ENCODE peak calls at places on chromosomes 16 and 17, in five cellular contexts. X is OCI-LY7, B is GM23338, U is PC-3, L is GM23248. J is an unnamed sample. For H3K4me1, the result is how much of the 10 kb centered on the place peaks cover.

GRCh38 chr17:73030501-73030911 is 62.0 kb downstream of the SLC39A11 start:
- DNase-seq in X (no peak), B (no peak), U (no peak), L (peak), J (no peak)

GRCh38 chr16:70250748-70251650 is 741 bp downstream of the EXOSC6 start:
- DNase-seq in X (no peak), B (peak), U (peak), L (peak), J (peak)

GRCh38 chr16:52515068-52515671 is 31.8 kb downstream of the TOX3 start:
- DNase-seq in X (no peak), B (peak), U (no peak), L (peak), J (peak)

GRCh38 chr17:48624544-48625501 is 1.3 kb downstream of the HOXB9 start:
- DNase-seq in X (no peak), B (peak), U (peak), L (peak), J (peak)

GRCh38 chr16:76518791-76519190 is 241.6 kb downstream of the CNTNAP4 start:
- DNase-seq in X (no peak), B (peak), U (no peak), L (no peak), J (peak)

GRCh38 chr17:35786941-35787432 is 8.5 kb downstream of the MMP28 start:
- DNase-seq in X (no peak), B (no peak), U (peak), L (peak), J (no peak)

GRCh38 chr17:27615121-27615520 is 15.9 kb upstream of the LGALS9 start:
- DNase-seq in X (no peak), B (no peak), U (no peak), L (no peak), J (no peak)

GRCh38 chr17:18044609-18045008 is 5.4 kb downstream of the GID4 start:
- DNase-seq in X (no peak), B (no peak), U (no peak), L (no peak), J (no peak)

GRCh38 chr17:57501016-57501415 is 244.1 kb downstream of the CCDC182 start:
- DNase-seq in X (no peak), B (no peak), U (no peak), L (no peak), J (no peak)

GRCh38 chr17:57502696-57503307 is 242.3 kb downstream of the CCDC182 start:
- DNase-seq in X (no peak), B (no peak), U (peak), L (no peak), J (no peak)

GRCh38 chr17:57498443-57498842 is 242.1 kb downstream of the MSI2 start:
- DNase-seq in X (no peak), B (no peak), U (no peak), L (no peak), J (no peak)

GRCh38 chr17:57496382-57496781 is 240.1 kb downstream of the MSI2 start:
- DNase-seq in X (no peak), B (no peak), U (no peak), L (no peak), J (no peak)

GRCh38 chr17:57499648-57500049 is 243.3 kb downstream of the MSI2 start:
- DNase-seq in X (no peak), B (no peak), U (no peak), L (peak), J (no peak)
- TF ChIP-seq EZH2phosphoT487 in X (no peak), B (no peak), U (no peak), L (no peak), J (no peak)

DNA sequence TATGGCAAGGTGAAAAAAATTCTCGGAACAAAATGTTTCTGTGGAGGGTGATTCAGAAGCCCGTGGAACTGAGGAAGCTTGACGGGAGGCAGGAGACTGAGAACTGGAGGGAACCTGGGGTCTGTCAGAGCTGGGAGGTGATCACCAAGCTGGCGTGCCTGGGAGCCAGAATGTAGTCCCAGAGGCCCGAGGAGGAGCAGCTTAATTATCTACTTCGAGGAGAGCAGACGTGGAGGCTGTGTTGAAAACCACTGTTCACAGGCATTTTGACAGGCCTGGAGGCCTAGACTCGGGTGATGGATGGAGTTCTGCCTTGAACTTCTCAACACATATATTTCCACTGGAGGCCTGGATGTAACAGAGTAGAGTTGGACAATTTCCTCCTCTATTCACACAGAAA is 177.6 kb upstream of the SALL1 start:
- DNase-seq in X (no peak), B (no peak), U (no peak), L (no peak), J (no peak)
- H3K4me1 ChIP-seq in X (under half), B (under half), U (under half), L (under half), J (under half)

DNA sequence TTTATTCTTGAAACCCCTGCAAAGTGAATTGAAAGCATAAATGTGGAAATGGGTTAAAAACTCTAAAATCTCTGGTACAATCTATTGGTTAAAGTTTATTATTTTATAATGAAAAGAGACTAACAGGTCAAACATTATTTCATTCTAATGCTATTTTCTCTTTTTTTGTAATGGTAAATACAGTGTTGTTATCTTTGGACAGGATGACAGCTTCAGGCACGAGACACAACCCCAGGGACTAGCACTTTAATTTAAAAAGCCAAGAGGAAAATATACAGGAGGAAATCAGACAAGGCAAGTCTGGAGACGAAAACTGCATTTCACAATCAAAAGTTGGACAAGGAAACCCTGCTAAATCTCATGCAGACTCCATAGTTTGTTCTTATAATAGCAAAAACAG is 589.1 kb upstream of the CDH8 start:
- DNase-seq in X (no peak), B (no peak), U (no peak), L (no peak), J (no peak)
- TF ChIP-seq EZH2phosphoT487 in X (no peak), B (no peak), U (no peak), L (no peak), J (no peak)

GRCh38 chr17:78144736-78145641 is 1.2 kb upstream of the C17orf99 start:
- DNase-seq in X (no peak), B (no peak), U (peak), L (no peak), J (no peak)

GRCh38 chr17:78143214-78144145 is 2.7 kb upstream of the C17orf99 start:
- DNase-seq in X (no peak), B (no peak), U (no peak), L (no peak), J (no peak)

GRCh38 chr17:78142113-78142861 is 3.9 kb upstream of the C17orf99 start:
- DNase-seq in X (no peak), B (no peak), U (peak), L (peak), J (no peak)

GRCh38 chr17:78146471-78146869 is 285 bp downstream of the C17orf99 start:
- DNase-seq in X (no peak), B (no peak), U (no peak), L (no peak), J (no peak)

DNA sequence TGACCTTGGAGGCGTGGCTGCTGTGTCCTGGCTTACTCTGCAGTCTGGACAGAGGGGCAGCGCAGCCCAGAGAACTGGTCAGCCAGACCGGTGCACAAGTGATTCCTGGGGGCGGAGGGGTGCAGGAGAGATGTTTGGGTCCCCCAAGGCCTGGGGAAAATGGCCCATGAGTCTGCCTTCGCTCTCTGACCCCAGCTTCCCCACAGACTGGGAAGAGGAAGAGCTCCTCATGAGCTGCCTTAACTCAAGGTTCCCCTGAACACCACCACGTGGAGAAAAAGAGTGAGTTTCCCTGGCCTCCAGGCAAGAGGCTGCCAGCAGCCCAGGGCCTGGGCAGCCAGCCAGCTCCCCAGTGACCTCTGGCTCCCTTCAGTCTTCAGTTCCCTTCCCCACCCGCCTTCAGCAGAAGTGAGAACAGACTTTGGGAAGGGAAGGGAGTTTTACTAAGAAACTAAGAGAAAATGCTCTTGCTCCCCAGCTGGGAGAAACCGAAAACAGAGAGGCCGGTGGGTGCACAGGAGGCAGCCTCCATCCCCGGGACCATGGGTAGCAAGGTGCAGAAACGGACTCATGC is 2.0 kb upstream of the C17orf99 start:
- DNase-seq in X (no peak), B (no peak), U (peak), L (peak), J (no peak)
- H3K4me1 ChIP-seq in X (under half), B (under half), U (under half), L (under half), J (under half)

GRCh38 chr16:85970712-85971220 is 71.8 kb downstream of the IRF8 start:
- DNase-seq in X (no peak), B (no peak), U (peak), L (no peak), J (no peak)

GRCh38 chr16:85969591-85969990 is 70.6 kb downstream of the IRF8 start:
- DNase-seq in X (no peak), B (no peak), U (no peak), L (no peak), J (peak)

GRCh38 chr16:85968041-85968920 is 69.3 kb downstream of the IRF8 start:
- DNase-seq in X (no peak), B (no peak), U (no peak), L (no peak), J (no peak)

GRCh38 chr16:85970016-85970711 is 71.2 kb downstream of the IRF8 start:
- DNase-seq in X (no peak), B (no peak), U (no peak), L (no peak), J (no peak)

GRCh38 chr16:85969159-85969558 is 70.2 kb downstream of the IRF8 start:
- DNase-seq in X (no peak), B (no peak), U (no peak), L (peak), J (no peak)
- TF ChIP-seq EZH2phosphoT487 in X (no peak), B (no peak), U (no peak), L (peak), J (no peak)

DNA sequence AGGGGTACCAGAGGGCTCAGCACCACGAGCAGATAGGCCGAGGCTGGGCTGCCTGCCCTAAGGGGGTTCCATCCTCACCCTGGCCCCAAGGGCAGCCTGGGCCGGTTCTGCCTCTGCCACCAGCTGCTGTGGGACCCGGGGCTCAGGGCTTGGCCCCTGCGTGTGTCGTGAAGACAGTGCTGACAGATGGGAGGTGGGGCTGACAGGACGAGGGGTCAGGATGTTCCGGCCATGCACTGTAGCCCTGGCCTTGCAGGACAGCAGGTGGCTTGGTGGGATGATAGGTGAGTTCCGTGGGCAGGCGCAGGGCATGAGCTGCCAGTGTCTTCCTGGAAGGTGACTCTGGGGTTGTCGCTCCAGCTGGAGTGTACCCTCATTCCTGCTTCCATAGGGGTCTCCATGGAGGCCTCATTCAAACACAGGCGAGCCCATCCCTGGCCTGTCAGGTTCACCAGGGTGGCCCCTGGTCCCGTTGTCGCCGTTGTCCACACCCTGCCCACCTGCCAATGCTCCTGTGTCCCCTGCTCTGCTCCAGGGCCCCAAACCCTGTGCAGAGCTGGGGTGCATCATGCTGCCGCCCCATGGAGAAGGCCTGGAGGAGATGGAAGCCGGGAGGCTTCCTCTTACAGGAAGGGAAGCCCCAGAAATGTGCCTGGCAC is 57.2 kb downstream of the WDR45B start:
- DNase-seq in X (no peak), B (no peak), U (no peak), L (no peak), J (no peak)
- H3K4me1 ChIP-seq in X (under half), B (under half), U (under half), L (under half), J (under half)

GRCh38 chr16:2447920-2448583 is 11.9 kb upstream of the TEDC2 start:
- DNase-seq in X (no peak), B (no peak), U (no peak), L (peak), J (no peak)
- TF ChIP-seq EZH2phosphoT487 in X (no peak), B (no peak), U (no peak), L (no peak), J (no peak)

DNA sequence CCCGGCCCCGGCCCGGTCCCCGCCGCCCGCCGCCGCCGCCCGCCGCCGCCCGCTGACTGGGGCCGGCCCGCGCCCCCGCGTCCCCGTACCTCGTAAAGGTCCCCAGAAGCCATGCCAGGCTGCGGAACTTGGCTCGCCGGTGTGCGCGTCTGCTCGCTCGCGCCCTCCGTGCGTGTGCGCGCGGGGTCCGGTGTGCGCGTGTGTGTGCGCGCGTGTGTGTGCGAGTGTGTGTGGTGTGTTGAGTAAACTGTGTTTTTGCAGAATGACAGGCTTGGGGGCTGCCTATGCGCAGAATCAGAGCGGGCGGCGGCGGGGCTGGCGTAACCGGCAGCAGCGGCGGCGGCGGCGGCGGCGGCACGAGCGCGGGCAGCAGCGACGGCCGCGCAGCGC is 342 bp downstream of the CDYL2 start:
- DNase-seq in X (peak), B (peak), U (peak), L (peak), J (no peak)
- H3K4me1 ChIP-seq in X (under half), B (under half), U (under half), L (under half), J (under half)

J was measured in neural progenitor cell.